ENCODE peak calls at places on chromosomes 13 and 19, in nine cellular contexts. Q, P, L, H, F, V, I, Y and A are unnamed samples.

GRCh38 chr13:32045963-32046785 is 14.6 kb downstream of the FRY start:
- DNase-seq in H (no peak), F (no peak), P (peak), Y (no peak), V (peak), L (no peak), Q (peak), I (no peak), A (no peak)

GRCh38 chr19:34066007-34066656 is 106.2 kb upstream of the LSM14A start:
- DNase-seq in Y (no peak), Q (no peak), P (no peak), F (no peak), V (peak), I (no peak), H (no peak), L (no peak), A (no peak)

GRCh38 chr13:20186771-20187170 is 6.0 kb downstream of the GJB2 start:
- DNase-seq in F (no peak), H (no peak), V (no peak), P (no peak), Q (no peak), Y (no peak), L (no peak), I (no peak), A (no peak)

GRCh38 chr19:47598407-47599349 is 10.3 kb upstream of the BICRA start:
- DNase-seq in V (peak), I (peak), P (no peak), F (no peak), L (no peak), Q (peak), H (no peak), Y (no peak), A (peak)

GRCh38 chr19:3615524-3616135 is 9.0 kb upstream of the TBXA2R start:
- DNase-seq in F (no peak), Q (no peak), P (no peak), H (no peak), I (no peak), Y (no peak), L (no peak), V (no peak), A (no peak)

GRCh38 chr19:55554302-55554701 is 9.0 kb upstream of the SBK3 start:
- DNase-seq in Y (no peak), L (no peak), Q (peak), H (no peak), F (no peak), P (no peak), I (no peak), V (no peak), A (no peak)

GRCh38 chr19:30064021-30064699 is 122.1 kb downstream of the URI1 start:
- DNase-seq in H (no peak), I (no peak), P (no peak), L (no peak), Q (peak), F (no peak), Y (no peak), V (no peak), A (no peak)

GRCh38 chr13:75744127-75744526 is 108.0 kb downstream of the LMO7 start:
- DNase-seq in L (no peak), P (no peak), Q (no peak), V (peak), I (no peak), F (no peak), H (no peak), Y (no peak), A (no peak)

GRCh38 chr19:14505488-14506239 is 9.7 kb upstream of the GIPC1 start:
- DNase-seq in V (peak), H (peak), I (peak), Y (peak), F (peak), L (peak), P (peak), Q (peak), A (no peak)

GRCh38 chr19:43934985-43935708 is at the start of gene ZNF45:
- DNase-seq in P (peak), V (peak), H (peak), F (peak), I (peak), Y (peak), Q (peak), L (peak), A (peak)

GRCh38 chr19:30011051-30011578 is 69.1 kb downstream of the URI1 start:
- DNase-seq in I (no peak), Y (no peak), H (no peak), L (no peak), Q (no peak), P (no peak), F (no peak), V (no peak), A (no peak)

GRCh38 chr13:102460806-102461205 is 59.0 kb upstream of the FGF14 start:
- DNase-seq in I (no peak), H (no peak), Q (no peak), P (no peak), F (no peak), V (peak), Y (no peak), L (no peak), A (no peak)

GRCh38 chr19:2702170-2703076 is at the start of gene GNG7:
- DNase-seq in Q (peak), P (peak), H (peak), I (peak), Y (peak), V (peak), L (peak), F (peak), A (peak)

GRCh38 chr19:14002571-14003278 is 3.4 kb downstream of the RFX1 start:
- DNase-seq in L (peak), F (no peak), I (no peak), Y (no peak), Q (peak), V (no peak), H (no peak), P (peak), A (no peak)

GRCh38 chr13:110876592-110876991 is 38.3 kb downstream of the ANKRD10 start:
- DNase-seq in F (no peak), Q (no peak), L (no peak), I (no peak), H (no peak), Y (no peak), V (no peak), P (no peak), A (no peak)

GRCh38 chr13:40502236-40502635 is 164.2 kb downstream of the FOXO1 start:
- DNase-seq in L (no peak), H (no peak), F (no peak), Q (no peak), Y (no peak), I (no peak), V (peak), P (no peak), A (peak)

GRCh38 chr13:105139380-105140285 is 1395.8 kb downstream of the EFNB2 start:
- DNase-seq in Y (peak), L (peak), I (no peak), Q (peak), V (peak), F (peak), P (peak), H (peak), A (no peak)

GRCh38 chr19:4744451-4745170 is 21.0 kb upstream of the DPP9 start:
- DNase-seq in I (peak), P (no peak), L (no peak), H (no peak), V (peak), Y (no peak), Q (peak), F (no peak), A (no peak)

GRCh38 chr19:32324631-32325215 is 20.7 kb upstream of the ZNF507 start:
- DNase-seq in H (no peak), F (no peak), I (no peak), Y (no peak), L (no peak), P (no peak), Q (no peak), V (peak), A (peak)

GRCh38 chr19:10817291-10818038 is 18.5 kb downstream of the TMED1 start:
- DNase-seq in I (peak), P (no peak), Y (no peak), F (no peak), H (no peak), V (no peak), L (no peak), Q (no peak), A (no peak)

GRCh38 chr19:4430760-4431159 is 26.8 kb downstream of the UBXN6 start:
- DNase-seq in P (no peak), H (no peak), Y (no peak), Q (no peak), V (no peak), I (no peak), F (no peak), L (no peak), A (no peak)

GRCh38 chr19:15315101-15315500 is 17.2 kb downstream of the BRD4 start:
- DNase-seq in Y (no peak), P (no peak), I (no peak), F (no peak), V (no peak), H (no peak), Q (no peak), L (no peak), A (no peak)

GRCh38 chr19:3619631-3620012 is 7.0 kb downstream of the CACTIN start:
- DNase-seq in F (no peak), V (no peak), Q (no peak), I (no peak), Y (no peak), P (no peak), H (no peak), L (no peak), A (no peak)

GRCh38 chr19:56966225-56966696 is 125.7 kb upstream of the PEG3 start:
- DNase-seq in V (no peak), Y (no peak), H (no peak), F (no peak), P (no peak), Q (peak), I (no peak), L (no peak), A (no peak)